ENCODE peak calls at places on chromosomes 13 and 19, in five cellular contexts. A is stimulated activated naive CD8-positive, alpha-beta T cell treated with anti-CD3 and anti-CD28 coated beads, Interleukin-15, Interleukin-2, amounts not matched to agents 100 U/mL and 50 U/mL, for 24 hours; D is GDM1; S is left colon; W is activated CD4-positive, alpha-beta T cell treated with anti-CD3 and anti-CD28 coated beads, Interleukin-2, amount 50 U/mL, for 1 hour. R is an unnamed sample.

GRCh38 chr13:63542704-63543215 is 2127.1 kb upstream of the PCDH20 start:
- DNase-seq in D (no peak), W (no peak), S (no peak), A (no peak), R (no peak)

GRCh38 chr13:28754698-28755545 is 36.2 kb upstream of the SLC46A3 start:
- DNase-seq in S (no peak), W (no peak), A (no peak), D (no peak), R (peak; percentile 33)

GRCh38 chr13:39510296-39510695 is 92.7 kb downstream of the LHFPL6 start:
- DNase-seq in S (no peak), W (no peak), A (no peak), D (no peak), R (no peak)

GRCh38 chr19:39111593-39112199 is 13.9 kb upstream of the PAK4 start:
- DNase-seq in D (no peak), S (no peak), A (no peak), W (no peak), R (no peak)

GRCh38 chr19:51440846-51441409 is 17.3 kb downstream of the SIGLEC8 start:
- DNase-seq in A (peak; percentile 80), D (peak; percentile 72), W (no peak), S (no peak), R (no peak)

GRCh38 chr19:1823020-1823419 is 10.9 kb upstream of the ATP8B3 start:
- DNase-seq in A (no peak), S (no peak), W (no peak), D (no peak), R (no peak)

GRCh38 chr19:3062165-3063105 is at the start of gene TLE5:
- DNase-seq in S (peak; percentile 79), W (peak; percentile 73), D (peak; percentile 55), A (peak; percentile 74), R (peak; percentile 91)

GRCh38 chr19:15721208-15721607 is 6.6 kb upstream of the OR10H2 start:
- DNase-seq in A (no peak), W (no peak), D (no peak), S (no peak), R (no peak)

GRCh38 chr19:47742636-47743035 is 2.7 kb upstream of the NOP53 start:
- DNase-seq in D (no peak), S (no peak), W (no peak), A (no peak), R (no peak)

GRCh38 chr13:100660761-100661160 is 13.8 kb downstream of the TMTC4 start:
- DNase-seq in S (no peak), A (no peak), W (no peak), D (no peak), R (no peak)